ENCODE peak calls at places on chromosomes 11 and 22, in seven cellular contexts. X is activated naive CD8-positive, alpha-beta T cell treated with anti-CD3 and anti-CD28 coated beads, Interleukin-2, amount 50 U/mL, for 24 hours; A is stimulated activated CD8-positive, alpha-beta memory T cell treated with anti-CD3 and anti-CD28 coated beads, Interleukin-2, amount 100 ng/mL, for 1 hour; U is activated CD8-positive, alpha-beta memory T cell treated with anti-CD3 and anti-CD28 coated beads, Interleukin-2, amount 50 U/mL, for 48 hours; T is BE2C; F is neural progenitor cell; E is right lobe of liver. N is an unnamed sample.

GRCh38 chr11:60866911-60867870 is at the start of gene ZP1:
- DNase-seq in X (no peak), A (no peak), U (peak), T (no peak), F (no peak), E (no peak), N (peak)

GRCh38 chr22:19885841-19886592 is 31.3 kb upstream of the GNB1L start:
- DNase-seq in X (no peak), A (no peak), U (no peak), T (peak), F (no peak), E (peak), N (peak)

GRCh38 chr11:114440971-114441810 is 1.9 kb downstream of the REXO2 start:
- DNase-seq in X (no peak), A (no peak), U (no peak), T (no peak), F (no peak), E (no peak), N (no peak)

GRCh38 chr11:134587345-134587744 is 175.3 kb upstream of the B3GAT1 start:
- DNase-seq in X (no peak), A (no peak), U (peak), T (no peak), F (no peak), E (no peak), N (no peak)

GRCh38 chr11:35632301-35632700 is 14.0 kb downstream of the FJX1 start:
- DNase-seq in X (no peak), A (no peak), U (no peak), T (no peak), F (no peak), E (no peak), N (no peak)

GRCh38 chr22:49753276-49753884 is 74.3 kb downstream of the BRD1 start:
- DNase-seq in X (no peak), A (no peak), U (no peak), T (no peak), F (no peak), E (no peak), N (no peak)

GRCh38 chr22:44957267-44957905 is 52.4 kb downstream of the PHF21B start:
- DNase-seq in X (no peak), A (no peak), U (no peak), T (no peak), F (peak), E (no peak), N (no peak)

GRCh38 chr11:8683115-8683807 is 669 bp downstream of the RPL27A start:
- DNase-seq in X (peak), A (no peak), U (no peak), T (no peak), F (peak), E (no peak), N (no peak)

GRCh38 chr22:28710112-28710888 is 30.7 kb upstream of the TTC28 start:
- DNase-seq in X (no peak), A (no peak), U (no peak), T (no peak), F (no peak), E (no peak), N (no peak)

GRCh38 chr22:25351631-25352293 is 132.3 kb downstream of the CRYBB2 start:
- DNase-seq in X (no peak), A (no peak), U (no peak), T (no peak), F (no peak), E (no peak), N (peak)

GRCh38 chr11:94597896-94598295 is 30.7 kb downstream of the PIWIL4 start:
- DNase-seq in X (no peak), A (no peak), U (no peak), T (no peak), F (peak), E (no peak), N (no peak)

GRCh38 chr22:46618667-46619066 is 1.5 kb upstream of the GRAMD4 start:
- DNase-seq in X (no peak), A (no peak), U (no peak), T (no peak), F (no peak), E (peak), N (no peak)

GRCh38 chr11:123084454-123084853 is 22.5 kb upstream of the HSPA8 start:
- DNase-seq in X (no peak), A (no peak), U (no peak), T (no peak), F (no peak), E (no peak), N (no peak)

GRCh38 chr22:49011769-49012598 is 815.7 kb downstream of the BRD1 start:
- DNase-seq in X (no peak), A (no peak), U (peak), T (no peak), F (no peak), E (no peak), N (peak)

GRCh38 chr11:38819986-38820385 is 2221.9 kb upstream of the RAG2 start:
- DNase-seq in X (no peak), A (no peak), U (no peak), T (no peak), F (no peak), E (no peak), N (no peak)

GRCh38 chr22:26781591-26781990 is 124.2 kb downstream of the MIAT start:
- DNase-seq in X (no peak), A (no peak), U (no peak), T (peak), F (peak), E (no peak), N (no peak)

GRCh38 chr11:68673991-68674390 is 10.4 kb upstream of the GAL start:
- DNase-seq in X (no peak), A (no peak), U (no peak), T (no peak), F (no peak), E (no peak), N (no peak)

GRCh38 chr22:29309332-29310064 is 3.0 kb downstream of the GAS2L1 start:
- DNase-seq in X (no peak), A (no peak), U (peak), T (no peak), F (no peak), E (peak), N (peak)

GRCh38 chr11:78727816-78728215 is 153.2 kb upstream of the NARS2 start:
- DNase-seq in X (no peak), A (no peak), U (no peak), T (no peak), F (no peak), E (no peak), N (no peak)

GRCh38 chr11:9082575-9082974 is 8.8 kb downstream of the SCUBE2 start:
- DNase-seq in X (no peak), A (no peak), U (no peak), T (no peak), F (no peak), E (no peak), N (no peak)

GRCh38 chr11:125348704-125349635 is 147.1 kb downstream of the FEZ1 start:
- DNase-seq in X (peak), A (peak), U (peak), T (peak), F (peak), E (peak), N (peak)

GRCh38 chr11:130023204-130023603 is 20.6 kb upstream of the PRDM10 start:
- DNase-seq in X (no peak), A (no peak), U (no peak), T (peak), F (no peak), E (no peak), N (no peak)

GRCh38 chr11:45543808-45544422 is 121.5 kb downstream of the CHST1 start:
- DNase-seq in X (peak), A (no peak), U (no peak), T (no peak), F (peak), E (no peak), N (no peak)